ENCODE peak calls at places on chromosome 14, in ten cellular contexts. Y, O, N, B, F, K, G, A, S and X are unnamed samples.

GRCh38 chr14:71908141-71908540 is 24.1 kb upstream of the RGS6 start:
- DNase-seq in Y (no peak), O (no peak), N (no peak), B (no peak), F (no peak), K (no peak), G (no peak), A (no peak), S (no peak), X (no peak)

GRCh38 chr14:75871181-75871880 is 110.5 kb downstream of the TGFB3 start:
- DNase-seq in Y (no peak), O (no peak), N (no peak), B (no peak), F (no peak), K (no peak), G (no peak), A (no peak), S (no peak), X (no peak)

GRCh38 chr14:67636361-67636919 is 16.7 kb downstream of the ARG2 start:
- DNase-seq in Y (no peak), O (no peak), N (peak; percentile 69), B (no peak), F (no peak), K (no peak), G (no peak), A (no peak), S (no peak), X (peak; percentile 50)

GRCh38 chr14:71212683-71213107 is 305.4 kb downstream of the PCNX1 start:
- DNase-seq in Y (no peak), O (no peak), N (peak; percentile 13), B (no peak), F (no peak), K (no peak), G (no peak), A (no peak), S (no peak), X (no peak)

GRCh38 chr14:95146079-95146771 is 11.1 kb downstream of the DICER1 start:
- DNase-seq in Y (no peak), O (no peak), N (no peak), B (no peak), F (no peak), K (no peak), G (no peak), A (no peak), S (no peak), X (no peak)

GRCh38 chr14:68655961-68656360 is 136.9 kb downstream of the ZFP36L1 start:
- DNase-seq in Y (no peak), O (no peak), N (no peak), B (no peak), F (no peak), K (no peak), G (no peak), A (no peak), S (no peak), X (peak; percentile 57)

GRCh38 chr14:70148911-70149675 is 39.7 kb downstream of the SLC8A3 start:
- DNase-seq in Y (no peak), O (no peak), N (no peak), B (no peak), F (no peak), K (no peak), G (no peak), A (no peak), S (no peak), X (no peak)

GRCh38 chr14:45686771-45687170 is 433.8 kb upstream of the MIS18BP1 start:
- DNase-seq in Y (no peak), O (no peak), N (no peak), B (no peak), F (no peak), K (no peak), G (no peak), A (peak; percentile 27), S (no peak), X (no peak)

GRCh38 chr14:86087377-86087776 is 557.4 kb downstream of the FLRT2 start:
- DNase-seq in Y (no peak), O (no peak), N (no peak), B (no peak), F (no peak), K (no peak), G (no peak), A (no peak), S (no peak), X (no peak)

GRCh38 chr14:91231446-91231845 is 13.1 kb downstream of the GPR68 start:
- DNase-seq in Y (no peak), O (no peak), N (peak; percentile 67), B (no peak), F (no peak), K (no peak), G (no peak), A (no peak), S (no peak), X (no peak)

GRCh38 chr14:88289996-88290395 is 33.1 kb downstream of the KCNK10 start:
- DNase-seq in Y (no peak), O (no peak), N (no peak), B (no peak), F (no peak), K (no peak), G (no peak), A (no peak), S (no peak), X (no peak)

GRCh38 chr14:94145902-94146527 is 16.6 kb upstream of the IFI27L2 start:
- DNase-seq in Y (no peak), O (peak; percentile 11), N (no peak), B (no peak), F (no peak), K (no peak), G (peak; percentile 39), A (no peak), S (no peak), X (no peak)

GRCh38 chr14:88981948-88982347 is 157.5 kb downstream of the TTC8 start:
- DNase-seq in Y (no peak), O (no peak), N (no peak), B (no peak), F (no peak), K (no peak), G (no peak), A (no peak), S (no peak), X (no peak)

GRCh38 chr14:60349663-60350365 is 100.8 kb downstream of the PPM1A start:
- DNase-seq in Y (no peak), O (peak; percentile 76), N (peak; percentile 56), B (no peak), F (peak; percentile 48), K (peak; percentile 5), G (peak; percentile 57), A (peak; percentile 41), S (no peak), X (peak; percentile 13)